ENCODE peak calls at places on chromosomes 12 and 14, in four cellular contexts. S is psoas muscle, T is brain microvascular endothelial cell, N is fibroblast of lung. B is an unnamed sample.

GRCh38 chr14:69479696-69480095 is 4.8 kb upstream of the PLEKHD1 start:
- DNase-seq in S (no peak), T (no peak), N (no peak), B (no peak)

GRCh38 chr14:90693413-90693812 is 122.8 kb downstream of the TTC7B start:
- DNase-seq in S (peak), T (no peak), N (no peak), B (no peak)

GRCh38 chr12:117994551-117995438 is 21.7 kb upstream of the RFC5 start:
- DNase-seq in S (no peak), T (no peak), N (no peak), B (no peak)

GRCh38 chr12:38664661-38665269 is 240.6 kb downstream of the CPNE8 start:
- DNase-seq in S (no peak), T (no peak), N (no peak), B (peak)

GRCh38 chr14:55412686-55413085 is 1.1 kb upstream of the ATG14 start:
- DNase-seq in S (no peak), T (no peak), N (no peak), B (no peak)

GRCh38 chr12:14691560-14691959 is 4.8 kb downstream of the GUCY2C start:
- DNase-seq in S (peak), T (no peak), N (no peak), B (no peak)

GRCh38 chr14:69631509-69631908 is 20.1 kb downstream of the SUSD6 start:
- DNase-seq in S (no peak), T (peak), N (peak), B (no peak)

GRCh38 chr14:51067306-51067705 is 27.6 kb downstream of the TRIM9 start:
- DNase-seq in S (no peak), T (no peak), N (no peak), B (no peak)

GRCh38 chr12:107436376-107436775 is 249.2 kb upstream of the PWP1 start:
- DNase-seq in S (no peak), T (peak), N (peak), B (peak)

GRCh38 chr14:68793734-68794129 is 865 bp upstream of the ZFP36L1 start:
- DNase-seq in S (no peak), T (no peak), N (no peak), B (no peak)

GRCh38 chr12:118356809-118357326 is 15.8 kb downstream of the TAOK3 start:
- DNase-seq in S (no peak), T (peak), N (peak), B (no peak)

GRCh38 chr12:103698752-103699540 is 111.9 kb downstream of the STAB2 start:
- DNase-seq in S (no peak), T (no peak), N (no peak), B (no peak)

GRCh38 chr12:108890208-108890607 is 10.3 kb downstream of the DAO start:
- DNase-seq in S (no peak), T (no peak), N (peak), B (peak)

GRCh38 chr12:91219511-91219910 is 36.9 kb upstream of the DCN start:
- DNase-seq in S (no peak), T (peak), N (peak), B (no peak)

GRCh38 chr12:113917393-113917792 is 48.7 kb downstream of the RBM19 start:
- DNase-seq in S (no peak), T (no peak), N (no peak), B (no peak)

GRCh38 chr12:68641138-68641537 is 30.4 kb downstream of the RAP1B start:
- DNase-seq in S (no peak), T (no peak), N (no peak), B (no peak)

GRCh38 chr12:52615208-52615868 is 3.0 kb downstream of the KRT73 start:
- DNase-seq in S (no peak), T (no peak), N (no peak), B (peak)

GRCh38 chr12:113664224-113664681 is 192.6 kb upstream of the LHX5 start:
- DNase-seq in S (no peak), T (no peak), N (no peak), B (no peak)

GRCh38 chr12:96520767-96521166 is 31.4 kb downstream of the CFAP54 start:
- DNase-seq in S (no peak), T (no peak), N (peak), B (no peak)

GRCh38 chr12:123085730-123086487 is 65.0 kb downstream of the PITPNM2 start:
- DNase-seq in S (peak), T (no peak), N (no peak), B (no peak)

GRCh38 chr14:50425816-50426215 is 29.1 kb upstream of the CDKL1 start:
- DNase-seq in S (no peak), T (peak), N (peak), B (no peak)

GRCh38 chr12:119593578-119594398 is at the start of gene TMEM233:
- DNase-seq in S (peak), T (no peak), N (no peak), B (peak)

GRCh38 chr14:79325071-79325470 is 886.2 kb downstream of the DIO2 start:
- DNase-seq in S (no peak), T (no peak), N (peak), B (no peak)

GRCh38 chr14:28651148-28651547 is 115.4 kb upstream of the FOXG1 start:
- DNase-seq in S (no peak), T (peak), N (peak), B (no peak)

GRCh38 chr12:57821474-57822214 is 3.1 kb upstream of the AVIL start:
- DNase-seq in S (no peak), T (no peak), N (no peak), B (no peak)

GRCh38 chr14:52405314-52405713 is 91.2 kb downstream of the PTGER2 start:
- DNase-seq in S (no peak), T (no peak), N (no peak), B (no peak)

GRCh38 chr12:110536834-110537604 is 34.9 kb downstream of the RAD9B start:
- DNase-seq in S (no peak), T (no peak), N (no peak), B (no peak)

GRCh38 chr14:39673141-39674133 is 241.2 kb upstream of the FBXO33 start:
- DNase-seq in S (no peak), T (no peak), N (no peak), B (no peak)

GRCh38 chr12:51441583-51441982 is 17.0 kb downstream of the SLC4A8 start:
- DNase-seq in S (no peak), T (peak), N (peak), B (no peak)

GRCh38 chr12:41819948-41820347 is 324.7 kb downstream of the GXYLT1 start:
- DNase-seq in S (no peak), T (no peak), N (no peak), B (no peak)

GRCh38 chr12:46406352-46407027 is 33.9 kb upstream of the SLC38A2 start:
- DNase-seq in S (no peak), T (peak), N (no peak), B (peak)

GRCh38 chr12:132153501-132154340 is 9.5 kb downstream of the NOC4L start:
- DNase-seq in S (peak), T (peak), N (peak), B (peak)

GRCh38 chr12:116160196-116160595 is 117.3 kb downstream of the MED13L start:
- DNase-seq in S (no peak), T (no peak), N (no peak), B (no peak)

GRCh38 chr12:116161588-116161987 is 115.9 kb downstream of the MED13L start:
- DNase-seq in S (no peak), T (no peak), N (peak), B (peak)

GRCh38 chr12:116162071-116162470 is 115.4 kb downstream of the MED13L start:
- DNase-seq in S (no peak), T (no peak), N (no peak), B (no peak)

GRCh38 chr12:116159593-116159992 is 117.9 kb downstream of the MED13L start:
- DNase-seq in S (no peak), T (no peak), N (no peak), B (no peak)

DNA sequence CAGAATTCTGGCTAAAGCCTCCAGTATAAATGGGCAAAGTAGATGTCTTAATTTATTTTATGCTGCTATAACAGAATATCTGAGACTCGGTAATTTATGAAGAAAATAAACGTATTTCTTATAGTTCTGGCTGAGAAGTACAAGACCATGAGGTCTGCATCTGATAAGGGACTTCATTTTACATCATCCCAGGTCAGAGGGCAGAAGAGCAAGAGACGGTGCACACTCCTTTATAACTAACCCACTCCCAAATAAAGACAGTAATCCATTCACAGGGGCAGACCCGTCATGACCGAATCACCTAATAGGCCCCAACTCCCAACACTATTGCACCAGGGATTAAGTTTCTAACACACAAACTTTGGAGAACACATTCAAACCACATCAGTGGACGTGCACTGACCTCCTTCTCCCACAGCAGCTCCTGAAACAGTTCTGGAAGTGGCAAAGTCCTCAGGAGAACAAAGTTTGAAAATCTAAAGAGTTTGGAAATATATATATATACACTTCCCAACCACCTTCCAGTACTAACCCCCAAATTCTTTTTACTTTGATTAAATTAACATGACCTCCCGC is 116.5 kb downstream of the MED13L start:
- DNase-seq in S (no peak), T (no peak), N (no peak), B (no peak)
- H3K27ac ChIP-seq in S (peak), T (peak), N (no peak), B (peak)

GRCh38 chr14:75440733-75441474 is 13.1 kb downstream of the JDP2 start:
- DNase-seq in S (peak), T (no peak), N (peak), B (peak)

GRCh38 chr14:75443203-75443969 is 15.6 kb downstream of the JDP2 start:
- DNase-seq in S (no peak), T (no peak), N (no peak), B (no peak)

GRCh38 chr14:75442642-75443041 is 14.8 kb downstream of the JDP2 start:
- DNase-seq in S (no peak), T (no peak), N (no peak), B (peak)

GRCh38 chr14:75442166-75442565 is 14.3 kb downstream of the JDP2 start:
- DNase-seq in S (no peak), T (no peak), N (no peak), B (no peak)

GRCh38 chr14:75441731-75442130 is 13.9 kb downstream of the JDP2 start:
- DNase-seq in S (no peak), T (no peak), N (no peak), B (no peak)
- H3K4me3 ChIP-seq in S (no peak), T (no peak), N (no peak), B (no peak)

GRCh38 chr14:92974541-92975345 is 51.8 kb downstream of the CHGA start:
- DNase-seq in S (no peak), T (no peak), N (no peak), B (no peak)

GRCh38 chr14:92976268-92976667 is 53.3 kb downstream of the CHGA start:
- DNase-seq in S (no peak), T (no peak), N (no peak), B (no peak)

GRCh38 chr14:92973798-92974372 is 50.9 kb downstream of the CHGA start:
- DNase-seq in S (no peak), T (no peak), N (no peak), B (no peak)

GRCh38 chr14:92971601-92972180 is 48.7 kb downstream of the CHGA start:
- DNase-seq in S (peak), T (no peak), N (no peak), B (no peak)

DNA sequence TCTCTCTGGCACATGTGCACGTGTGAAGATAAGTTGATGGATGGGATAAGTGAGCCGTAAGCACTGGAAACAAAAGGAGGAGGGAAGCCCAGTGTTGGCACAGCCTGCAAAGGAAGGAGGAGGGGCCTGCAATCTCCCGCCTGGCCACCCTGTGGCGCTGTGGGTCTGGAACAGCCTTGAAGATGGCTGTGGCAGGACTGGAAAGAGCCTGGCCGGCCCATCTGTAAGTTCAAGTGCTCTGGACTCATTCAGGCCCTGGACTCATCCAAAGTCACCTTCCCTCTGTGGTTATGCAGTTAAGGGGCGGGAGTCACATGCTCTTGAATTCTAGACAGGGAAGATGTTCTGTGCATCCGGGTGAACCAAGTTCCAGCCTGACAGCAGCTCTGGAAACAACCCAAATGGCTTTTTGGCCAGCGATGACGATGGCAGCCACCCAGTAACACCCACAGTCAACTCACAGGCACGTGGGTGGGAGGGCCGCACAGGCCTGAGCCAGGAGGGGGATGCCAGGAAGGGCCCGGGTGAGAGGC is 50.4 kb downstream of the CHGA start:
- DNase-seq in S (peak), T (peak), N (peak), B (peak)
- TF ChIP-seq CTCF in S (peak), T (peak), N (peak), B (peak)

GRCh38 chr12:124725099-124725498 is 138.6 kb downstream of the SCARB1 start:
- DNase-seq in S (no peak), T (no peak), N (no peak), B (no peak)

GRCh38 chr12:124727244-124727673 is 136.4 kb downstream of the SCARB1 start:
- DNase-seq in S (peak), T (no peak), N (peak), B (no peak)

GRCh38 chr12:124722871-124723270 is 140.8 kb downstream of the SCARB1 start:
- DNase-seq in S (no peak), T (no peak), N (no peak), B (no peak)

GRCh38 chr12:124727922-124728321 is 135.7 kb downstream of the SCARB1 start:
- DNase-seq in S (no peak), T (no peak), N (no peak), B (no peak)

DNA sequence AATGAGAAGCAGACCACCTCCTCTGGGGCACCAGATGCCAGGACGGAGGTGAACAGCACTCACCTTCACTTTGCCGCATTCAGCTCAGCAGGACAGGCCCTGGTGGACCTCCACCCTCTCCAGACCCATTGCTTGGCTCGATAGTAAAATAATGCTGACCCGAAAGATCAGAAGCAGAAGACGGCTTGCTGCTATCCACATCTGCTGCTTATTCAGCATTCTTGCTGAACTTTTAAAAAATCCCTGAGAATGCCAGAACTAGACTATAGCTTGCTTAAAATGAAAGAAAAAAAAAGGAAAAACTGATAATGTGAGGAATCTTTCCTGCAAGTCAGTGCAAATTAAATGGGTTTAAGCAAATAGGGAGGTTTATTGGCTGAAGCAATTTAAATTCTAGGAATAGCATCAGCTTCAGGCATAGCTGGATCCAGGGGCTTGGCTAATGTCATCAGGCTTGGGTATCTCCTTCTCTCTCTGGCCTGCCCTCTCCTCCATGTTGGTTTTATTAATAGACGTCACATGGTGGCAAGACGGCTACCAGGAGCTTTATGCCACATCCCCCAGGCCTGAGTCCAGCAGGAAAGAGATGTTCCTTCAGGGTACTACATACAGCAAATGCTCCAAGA is 137.9 kb downstream of the SCARB1 start:
- DNase-seq in S (no peak), T (no peak), N (no peak), B (no peak)
- H3K27ac ChIP-seq in S (peak), T (no peak), N (no peak), B (no peak)

GRCh38 chr14:73591690-73592448 is at the start of gene ACOT4:
- DNase-seq in S (no peak), T (no peak), N (peak), B (peak)
- H3K4me3 ChIP-seq in S (peak), T (peak), N (peak), B (peak)

GRCh38 chr14:66109426-66109825 is 376.7 kb upstream of the CCDC196 start:
- DNase-seq in S (no peak), T (no peak), N (no peak), B (no peak)
- TF ChIP-seq CTCF in S (no peak), T (no peak), N (no peak), B (no peak)